ENCODE peak calls at places on chromosomes 7 and 10, in four cellular contexts. T is HCT116, I is lung, M is endothelial cell of umbilical vein. F is an unnamed sample.

GRCh38 chr7:4794591-4795350 is 19.3 kb downstream of the AP5Z1 start:
- DNase-seq in T (no peak), I (no peak), M (no peak), F (no peak)

GRCh38 chr7:113622796-113623195 is 296.0 kb downstream of the PPP1R3A start:
- DNase-seq in T (no peak), I (no peak), M (no peak), F (no peak)

GRCh38 chr7:95205821-95206220 is 118.5 kb downstream of the PON1 start:
- DNase-seq in T (peak), I (no peak), M (no peak), F (no peak)

GRCh38 chr10:97321032-97321806 is 2.1 kb downstream of the FRAT1 start:
- DNase-seq in T (no peak), I (peak), M (peak), F (no peak)

GRCh38 chr7:25894002-25894901 is 257.7 kb upstream of the NFE2L3 start:
- DNase-seq in T (peak), I (peak), M (no peak), F (no peak)

GRCh38 chr10:95610727-95611126 is 45.8 kb downstream of the ALDH18A1 start:
- DNase-seq in T (no peak), I (no peak), M (no peak), F (no peak)

GRCh38 chr7:133135451-133135850 is 53.6 kb upstream of the CHCHD3 start:
- DNase-seq in T (no peak), I (no peak), M (no peak), F (no peak)

GRCh38 chr7:2425749-2426148 is 22.3 kb downstream of the CHST12 start:
- DNase-seq in T (no peak), I (no peak), M (no peak), F (no peak)

GRCh38 chr10:126597206-126597605 is 73.3 kb downstream of the C10orf90 start:
- DNase-seq in T (no peak), I (no peak), M (no peak), F (no peak)

GRCh38 chr7:1555046-1555812 is 776 bp downstream of the TMEM184A start:
- DNase-seq in T (no peak), I (no peak), M (peak), F (no peak)

GRCh38 chr7:15751191-15751701 is 64.8 kb upstream of the MEOX2 start:
- DNase-seq in T (no peak), I (no peak), M (no peak), F (no peak)

GRCh38 chr7:107128217-107128616 is 40.6 kb upstream of the HBP1 start:
- DNase-seq in T (no peak), I (no peak), M (no peak), F (no peak)

GRCh38 chr7:107133396-107133795 is 35.4 kb upstream of the HBP1 start:
- DNase-seq in T (no peak), I (no peak), M (no peak), F (no peak)

GRCh38 chr7:107125475-107125874 is 43.3 kb upstream of the HBP1 start:
- DNase-seq in T (no peak), I (no peak), M (no peak), F (no peak)

GRCh38 chr7:107128748-107129147 is 40.1 kb upstream of the HBP1 start:
- DNase-seq in T (no peak), I (no peak), M (no peak), F (no peak)

GRCh38 chr7:107130487-107131220 is 38.1 kb upstream of the HBP1 start:
- DNase-seq in T (no peak), I (no peak), M (no peak), F (no peak)
- TF ChIP-seq CTCF in T (no peak), I (no peak), M (peak), F (peak)

GRCh38 chr7:47763063-47763974 is 181.4 kb upstream of the TNS3 start:
- DNase-seq in T (no peak), I (no peak), M (peak), F (peak)
- H3K4me3 ChIP-seq in T (no peak), I (no peak), M (no peak), F (no peak)

GRCh38 chr10:14598809-14599764 is 175.6 kb downstream of the FAM107B start:
- DNase-seq in T (no peak), I (no peak), M (no peak), F (no peak)
- TF ChIP-seq CTCF in T (no peak), I (no peak), M (no peak), F (no peak)

DNA sequence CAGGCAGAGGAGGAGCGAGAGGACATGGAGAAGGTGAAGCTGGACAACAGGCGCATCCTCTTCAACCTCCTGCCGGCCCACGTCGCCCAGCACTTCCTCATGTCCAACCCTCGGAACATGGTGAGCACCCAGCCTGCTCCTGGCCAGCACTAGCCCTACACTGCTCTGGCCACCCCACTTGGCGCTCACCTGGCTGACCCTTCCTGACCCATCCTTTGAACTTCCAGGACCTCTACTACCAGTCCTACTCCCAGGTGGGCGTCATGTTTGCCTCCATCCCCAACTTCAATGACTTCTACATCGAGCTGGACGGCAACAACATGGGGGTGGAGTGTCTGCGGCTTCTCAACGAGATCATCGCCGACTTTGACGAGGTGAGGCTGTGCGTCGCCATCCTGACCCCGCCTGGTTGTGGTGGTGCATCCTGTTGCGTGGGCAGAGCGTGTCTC is 129.2 kb downstream of the ADCY1 start:
- DNase-seq in T (no peak), I (no peak), M (no peak), F (no peak)
- H3K4me3 ChIP-seq in T (no peak), I (no peak), M (no peak), F (no peak)

GRCh38 chr10:52488606-52489485 is 174.8 kb downstream of the DKK1 start:
- DNase-seq in T (no peak), I (no peak), M (peak), F (peak)
- TF ChIP-seq CTCF in T (peak), I (peak), M (peak), F (peak)

DNA sequence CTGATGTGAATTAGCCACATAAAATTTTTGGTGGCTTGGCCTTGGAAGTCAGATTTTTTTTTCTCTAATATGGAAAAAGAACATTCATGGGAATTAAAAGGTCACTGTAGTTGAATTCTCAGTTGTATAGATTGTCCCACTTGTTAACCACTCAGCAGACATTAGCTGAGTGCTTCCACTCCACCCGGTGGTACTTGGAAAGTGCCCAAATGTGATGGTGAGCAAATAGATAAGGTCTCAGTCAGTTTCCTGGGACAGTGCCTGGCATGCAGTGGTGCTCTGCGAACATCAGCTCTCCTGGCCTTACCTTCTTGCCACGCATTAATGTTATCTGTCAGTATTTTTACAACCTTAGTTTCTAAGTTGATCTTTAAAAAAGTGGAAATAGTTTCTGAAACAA is 1.4 kb downstream of the ATP5F1C start:
- DNase-seq in T (no peak), I (no peak), M (peak), F (no peak)
- H3K4me3 ChIP-seq in T (peak), I (no peak), M (no peak), F (peak)

GRCh38 chr10:21534611-21535493 is 820 bp downstream of the MLLT10 start:
- DNase-seq in T (no peak), I (peak), M (peak), F (no peak)

GRCh38 chr10:21532694-21533576 is 1.1 kb upstream of the MLLT10 start:
- DNase-seq in T (no peak), I (no peak), M (peak), F (no peak)

GRCh38 chr10:21531164-21531563 is 2.9 kb upstream of the MLLT10 start:
- DNase-seq in T (no peak), I (no peak), M (no peak), F (no peak)

GRCh38 chr10:21535494-21535818 is 1.4 kb downstream of the MLLT10 start:
- DNase-seq in T (no peak), I (no peak), M (peak), F (no peak)

DNA sequence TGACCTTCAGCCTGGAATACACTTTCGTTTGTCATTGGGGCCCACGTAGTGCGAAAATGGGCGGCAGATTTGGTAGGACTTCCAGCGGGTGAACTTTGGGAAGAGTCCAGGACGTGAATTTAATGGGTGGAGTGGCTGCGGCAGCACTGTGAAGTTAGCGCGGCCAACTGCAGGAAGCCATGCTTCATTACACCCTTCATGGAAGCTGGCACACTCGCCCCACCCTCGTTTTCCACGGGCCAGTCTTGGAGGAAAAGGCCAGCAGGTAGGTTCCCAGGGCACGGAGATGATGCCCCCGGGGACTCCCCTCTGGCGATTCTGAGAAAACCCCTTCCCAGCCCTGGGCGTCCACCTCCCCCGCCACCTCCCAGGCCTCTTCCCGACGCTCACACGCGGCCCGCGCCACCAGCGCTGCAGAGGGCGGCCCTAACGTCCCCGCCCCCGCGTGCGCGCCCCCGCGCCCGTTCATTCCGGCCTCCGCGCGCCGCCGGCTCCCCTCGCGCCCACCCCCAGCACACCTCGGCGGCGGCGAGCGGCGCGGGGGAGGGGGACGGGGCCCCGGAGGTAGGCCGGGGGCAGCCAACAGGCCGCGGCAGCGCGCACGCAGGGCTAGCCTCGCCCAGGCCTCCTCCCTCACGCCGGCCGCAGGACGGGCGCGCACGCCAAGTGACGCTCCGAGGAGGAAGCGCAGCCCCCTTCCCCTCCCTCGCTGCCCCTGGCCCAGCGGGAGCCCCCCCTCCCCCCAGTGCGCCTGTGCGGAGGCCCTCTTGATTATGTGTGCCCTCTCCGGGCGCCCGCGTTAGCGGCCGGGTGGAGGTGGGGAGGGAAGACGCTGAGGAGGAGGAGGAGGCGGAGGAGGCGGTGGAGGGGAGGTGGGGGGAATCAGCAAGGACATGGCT is at the start of gene MLLT10:
- DNase-seq in T (peak), I (peak), M (peak), F (peak)
- TF ChIP-seq CTCF in T (no peak), I (no peak), M (no peak), F (no peak)

DNA sequence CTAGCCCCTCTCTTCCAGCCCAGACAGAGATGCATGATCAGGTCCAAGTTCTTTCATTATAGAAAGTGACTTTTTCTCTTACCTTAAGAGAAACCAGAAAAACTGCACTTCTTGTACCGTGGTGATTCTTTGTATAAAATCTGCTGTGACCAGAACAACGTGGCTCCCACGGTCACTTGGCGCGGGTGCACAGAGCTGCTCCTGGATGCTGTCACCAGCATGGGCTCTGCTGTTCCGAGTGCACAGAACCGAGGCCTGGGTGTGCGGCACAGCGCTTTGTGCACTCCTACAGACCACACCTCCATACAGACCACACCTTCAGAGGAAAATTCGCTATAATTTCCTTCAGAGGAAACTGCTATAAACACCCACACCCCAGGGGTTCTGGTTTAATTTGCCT is 26.0 kb downstream of the VIPR2 start:
- DNase-seq in T (no peak), I (no peak), M (no peak), F (no peak)
- H3K4me3 ChIP-seq in T (no peak), I (no peak), M (no peak), F (no peak)